ENCODE peak calls at places on chromosomes 11 and 22, in nine cellular contexts. T is HS-5; O is foreskin fibroblast; P is fibroblast of the aortic adventitia; J is COR-L47; B is ureter; D is naive thymus-derived CD8-positive, alpha-beta T cell; X is lung; E is NCI-H82. Y is an unnamed sample.

GRCh38 chr22:20511578-20512259 is 4.3 kb downstream of the MED15 start:
- DNase-seq in T (no peak), O (no peak), P (no peak), J (no peak), B (no peak), D (no peak), X (no peak), E (no peak), Y (no peak)

GRCh38 chr22:19666663-19667593 is 47.4 kb upstream of the SEPTIN5 start:
- DNase-seq in T (no peak), O (peak), P (peak), J (no peak), B (no peak), D (no peak), X (no peak), E (no peak), Y (no peak)

GRCh38 chr11:102810943-102811528 is 13.1 kb upstream of the MMP1 start:
- DNase-seq in T (no peak), O (peak), P (peak), J (peak), B (no peak), D (no peak), X (no peak), E (peak), Y (no peak)

GRCh38 chr11:80722616-80723015 is 1281.8 kb upstream of the TENM4 start:
- DNase-seq in T (no peak), O (no peak), P (no peak), J (no peak), B (no peak), D (no peak), X (no peak), E (no peak), Y (no peak)

GRCh38 chr22:33861216-33861875 is 58.9 kb downstream of the LARGE1 start:
- DNase-seq in T (no peak), O (no peak), P (no peak), J (no peak), B (no peak), D (no peak), X (peak), E (no peak), Y (no peak)

GRCh38 chr11:84291996-84292395 is 1005.8 kb upstream of the CCDC90B start:
- DNase-seq in T (no peak), O (no peak), P (peak), J (no peak), B (no peak), D (no peak), X (no peak), E (no peak), Y (no peak)

GRCh38 chr11:10584071-10584501 is 15.6 kb upstream of the LYVE1 start:
- DNase-seq in T (no peak), O (no peak), P (peak), J (no peak), B (no peak), D (no peak), X (no peak), E (no peak), Y (no peak)

GRCh38 chr11:69512136-69512535 is 30.7 kb downstream of the LINC01488 start:
- DNase-seq in T (no peak), O (no peak), P (no peak), J (no peak), B (no peak), D (no peak), X (no peak), E (no peak), Y (no peak)

GRCh38 chr11:7268727-7269126 is 17.0 kb downstream of the SYT9 start:
- DNase-seq in T (no peak), O (no peak), P (no peak), J (no peak), B (no peak), D (no peak), X (no peak), E (no peak), Y (no peak)

Y was measured in activated T-helper 2 cell treated with anti-CD3 and anti-CD28 coated beads, Interferon-gamma antibody, Interleukin-2, Interleukin-4, amounts not matched to agents 10 μg/mL and 5 μg/mL and 100 μg/mL, durations not matched to agents 14 hours and 24 hours and 36 hours.